ENCODE peak calls at places on chromosomes 7 and 10, in seven cellular contexts. One of them, this sample, is unnamed.

GRCh38 chr7:138324905-138325304 is 135.2 kb upstream of the TRIM24 start:
- DNase-seq in PC-9: no peak
- DNase-seq in mammary epithelial cell: no peak
- DNase-seq in psoas muscle: no peak
- DNase-seq in lower lobe of right lung: no peak
- DNase-seq in adrenal gland: no peak
- DNase-seq in MM.1S: no peak
- DNase-seq in this sample: no peak

GRCh38 chr7:150450491-150450992 is at the start of gene GIMAP8:
- DNase-seq in adrenal gland: peak
- DNase-seq in PC-9: no peak
- DNase-seq in lower lobe of right lung: peak
- DNase-seq in psoas muscle: peak
- DNase-seq in MM.1S: no peak
- DNase-seq in mammary epithelial cell: no peak
- DNase-seq in this sample: no peak

GRCh38 chr7:2802504-2803341 is 41.4 kb downstream of the GNA12 start:
- DNase-seq in MM.1S: no peak
- DNase-seq in lower lobe of right lung: no peak
- DNase-seq in adrenal gland: no peak
- DNase-seq in mammary epithelial cell: no peak
- DNase-seq in psoas muscle: no peak
- DNase-seq in PC-9: peak
- DNase-seq in this sample: peak

GRCh38 chr10:60795465-60796202 is 17.4 kb downstream of the CDK1 start:
- DNase-seq in psoas muscle: no peak
- DNase-seq in mammary epithelial cell: no peak
- DNase-seq in PC-9: no peak
- DNase-seq in lower lobe of right lung: no peak
- DNase-seq in MM.1S: no peak
- DNase-seq in adrenal gland: no peak
- DNase-seq in this sample: no peak

GRCh38 chr7:81684513-81685262 is 85.2 kb downstream of the HGF start:
- DNase-seq in MM.1S: no peak
- DNase-seq in mammary epithelial cell: peak
- DNase-seq in psoas muscle: peak
- DNase-seq in adrenal gland: peak
- DNase-seq in lower lobe of right lung: peak
- DNase-seq in PC-9: peak
- DNase-seq in this sample: peak

GRCh38 chr7:55086413-55087201 is 67.8 kb downstream of the EGFR start:
- DNase-seq in PC-9: peak
- DNase-seq in mammary epithelial cell: peak
- DNase-seq in lower lobe of right lung: no peak
- DNase-seq in MM.1S: no peak
- DNase-seq in adrenal gland: peak
- DNase-seq in psoas muscle: no peak
- DNase-seq in this sample: peak

GRCh38 chr10:93440591-93441012 is 41.5 kb downstream of the MYOF start:
- DNase-seq in lower lobe of right lung: no peak
- DNase-seq in PC-9: no peak
- DNase-seq in mammary epithelial cell: no peak
- DNase-seq in MM.1S: no peak
- DNase-seq in psoas muscle: no peak
- DNase-seq in adrenal gland: peak
- DNase-seq in this sample: peak

GRCh38 chr10:114571316-114571999 is 86.6 kb downstream of the ABLIM1 start:
- DNase-seq in lower lobe of right lung: no peak
- DNase-seq in PC-9: no peak
- DNase-seq in MM.1S: no peak
- DNase-seq in mammary epithelial cell: no peak
- DNase-seq in psoas muscle: no peak
- DNase-seq in adrenal gland: peak
- DNase-seq in this sample: no peak

GRCh38 chr7:6533893-6534804 is 17.1 kb downstream of the GRID2IP start:
- DNase-seq in MM.1S: peak
- DNase-seq in mammary epithelial cell: no peak
- DNase-seq in adrenal gland: no peak
- DNase-seq in PC-9: no peak
- DNase-seq in lower lobe of right lung: no peak
- DNase-seq in psoas muscle: no peak
- DNase-seq in this sample: no peak

GRCh38 chr10:115093286-115093775 is at the start of gene ATRNL1:
- DNase-seq in lower lobe of right lung: no peak
- DNase-seq in psoas muscle: peak
- DNase-seq in MM.1S: peak
- DNase-seq in adrenal gland: peak
- DNase-seq in mammary epithelial cell: peak
- DNase-seq in PC-9: peak
- DNase-seq in this sample: peak

GRCh38 chr10:86003201-86003621 is 363.4 kb downstream of the GRID1 start:
- DNase-seq in adrenal gland: no peak
- DNase-seq in mammary epithelial cell: no peak
- DNase-seq in lower lobe of right lung: no peak
- DNase-seq in psoas muscle: no peak
- DNase-seq in PC-9: no peak
- DNase-seq in MM.1S: no peak
- DNase-seq in this sample: no peak

GRCh38 chr10:36182059-36182654 is 540.1 kb upstream of the FZD8 start:
- DNase-seq in lower lobe of right lung: no peak
- DNase-seq in adrenal gland: peak
- DNase-seq in MM.1S: no peak
- DNase-seq in mammary epithelial cell: no peak
- DNase-seq in psoas muscle: no peak
- DNase-seq in PC-9: no peak
- DNase-seq in this sample: peak

GRCh38 chr10:74177140-74177677 is 26.2 kb downstream of the ADK start:
- DNase-seq in mammary epithelial cell: peak
- DNase-seq in adrenal gland: peak
- DNase-seq in lower lobe of right lung: peak
- DNase-seq in PC-9: peak
- DNase-seq in psoas muscle: peak
- DNase-seq in MM.1S: no peak
- DNase-seq in this sample: no peak

GRCh38 chr10:75418287-75418686 is 13.1 kb upstream of the LRMDA start:
- DNase-seq in lower lobe of right lung: no peak
- DNase-seq in psoas muscle: no peak
- DNase-seq in PC-9: no peak
- DNase-seq in mammary epithelial cell: no peak
- DNase-seq in MM.1S: no peak
- DNase-seq in adrenal gland: no peak
- DNase-seq in this sample: no peak

GRCh38 chr7:91089382-91089963 is 174.8 kb upstream of the FZD1 start:
- DNase-seq in PC-9: peak
- DNase-seq in mammary epithelial cell: peak
- DNase-seq in lower lobe of right lung: no peak
- DNase-seq in MM.1S: peak
- DNase-seq in psoas muscle: no peak
- DNase-seq in adrenal gland: peak
- DNase-seq in this sample: peak

GRCh38 chr7:45007571-45008328 is 7.7 kb downstream of the CCM2 start:
- DNase-seq in mammary epithelial cell: no peak
- DNase-seq in psoas muscle: no peak
- DNase-seq in adrenal gland: no peak
- DNase-seq in lower lobe of right lung: no peak
- DNase-seq in PC-9: no peak
- DNase-seq in MM.1S: peak
- DNase-seq in this sample: no peak

GRCh38 chr10:103855852-103856496 is 598 bp upstream of the SH3PXD2A start:
- DNase-seq in psoas muscle: no peak
- DNase-seq in PC-9: no peak
- DNase-seq in adrenal gland: no peak
- DNase-seq in mammary epithelial cell: no peak
- DNase-seq in lower lobe of right lung: no peak
- DNase-seq in MM.1S: no peak
- DNase-seq in this sample: no peak

GRCh38 chr10:56561336-56561735 is 200.3 kb upstream of the ZWINT start:
- DNase-seq in MM.1S: no peak
- DNase-seq in psoas muscle: no peak
- DNase-seq in adrenal gland: no peak
- DNase-seq in lower lobe of right lung: no peak
- DNase-seq in PC-9: no peak
- DNase-seq in mammary epithelial cell: peak
- DNase-seq in this sample: no peak

GRCh38 chr10:7886056-7886455 is 67.8 kb downstream of the TAF3 start:
- DNase-seq in lower lobe of right lung: no peak
- DNase-seq in MM.1S: no peak
- DNase-seq in PC-9: peak
- DNase-seq in adrenal gland: no peak
- DNase-seq in psoas muscle: no peak
- DNase-seq in mammary epithelial cell: peak
- DNase-seq in this sample: no peak

GRCh38 chr7:158035343-158035742 is 552.3 kb downstream of the PTPRN2 start:
- DNase-seq in mammary epithelial cell: no peak
- DNase-seq in psoas muscle: no peak
- DNase-seq in lower lobe of right lung: no peak
- DNase-seq in PC-9: no peak
- DNase-seq in adrenal gland: no peak
- DNase-seq in MM.1S: no peak
- DNase-seq in this sample: no peak

DNA sequence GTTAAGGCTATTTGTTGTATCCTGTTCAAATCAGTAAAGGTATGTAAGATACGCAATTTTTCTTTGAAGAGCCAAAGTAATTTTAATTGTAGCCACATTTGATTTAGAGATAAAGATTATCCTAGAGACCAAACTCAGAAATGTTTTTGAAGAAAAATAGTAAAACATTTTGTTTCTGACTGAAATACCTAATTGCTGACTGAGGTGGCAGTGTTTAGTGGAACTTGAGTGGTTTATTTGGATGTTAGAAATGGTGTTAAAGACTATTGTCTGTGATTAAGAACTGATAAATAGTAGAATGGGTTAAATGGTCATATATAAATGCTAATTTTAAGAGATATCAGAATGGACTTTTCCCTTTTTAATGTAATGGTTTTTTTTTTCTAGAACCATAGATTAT is 15.3 kb downstream of the EDRF1 start:
- DNase-seq in psoas muscle: no peak
- DNase-seq in adrenal gland: no peak
- DNase-seq in PC-9: no peak
- DNase-seq in mammary epithelial cell: no peak
- DNase-seq in MM.1S: no peak
- DNase-seq in lower lobe of right lung: no peak
- DNase-seq in this sample: no peak
- TF ChIP-seq CTCF in psoas muscle: no peak
- TF ChIP-seq CTCF in adrenal gland: no peak
- TF ChIP-seq CTCF in PC-9: peak
- TF ChIP-seq CTCF in mammary epithelial cell: no peak
- TF ChIP-seq CTCF in MM.1S: no peak
- TF ChIP-seq CTCF in lower lobe of right lung: no peak
- TF ChIP-seq CTCF in this sample: no peak

DNA sequence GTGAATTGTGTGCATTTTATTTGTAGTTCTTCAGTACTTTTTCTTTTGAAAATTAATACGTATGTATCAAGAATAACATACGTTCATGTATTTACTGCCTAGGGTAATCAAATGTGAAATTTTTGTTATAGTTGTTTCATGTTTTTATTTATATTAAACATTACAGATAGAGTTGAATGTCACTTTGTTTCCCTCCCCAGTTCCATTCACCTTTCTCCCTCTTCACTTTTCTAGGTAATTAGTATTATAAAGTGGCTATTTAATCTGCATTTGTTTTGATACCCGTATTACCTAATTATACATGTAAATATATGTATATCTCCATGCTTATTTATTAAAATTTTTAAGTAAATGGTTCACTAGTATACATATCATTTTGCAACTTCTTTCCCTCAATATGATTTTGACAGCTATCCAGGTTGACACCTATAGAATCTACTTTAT is 1.3 kb upstream of the KLF14 start:
- DNase-seq in lower lobe of right lung: no peak
- DNase-seq in MM.1S: no peak
- DNase-seq in mammary epithelial cell: no peak
- DNase-seq in psoas muscle: no peak
- DNase-seq in adrenal gland: no peak
- DNase-seq in PC-9: no peak
- DNase-seq in this sample: no peak
- H3K4me3 ChIP-seq in lower lobe of right lung: no peak
- H3K4me3 ChIP-seq in MM.1S: peak
- H3K4me3 ChIP-seq in mammary epithelial cell: no peak
- H3K4me3 ChIP-seq in psoas muscle: peak
- H3K4me3 ChIP-seq in adrenal gland: no peak
- H3K4me3 ChIP-seq in PC-9: peak
- H3K4me3 ChIP-seq in this sample: no peak

GRCh38 chr7:131688738-131689661 is 132.6 kb upstream of the PODXL start:
- DNase-seq in adrenal gland: peak
- DNase-seq in MM.1S: peak
- DNase-seq in mammary epithelial cell: peak
- DNase-seq in lower lobe of right lung: no peak
- DNase-seq in psoas muscle: peak
- DNase-seq in PC-9: peak
- DNase-seq in this sample: peak

GRCh38 chr7:131683536-131684125 is 127.2 kb upstream of the PODXL start:
- DNase-seq in PC-9: no peak
- DNase-seq in psoas muscle: no peak
- DNase-seq in mammary epithelial cell: no peak
- DNase-seq in lower lobe of right lung: no peak
- DNase-seq in MM.1S: peak
- DNase-seq in adrenal gland: no peak
- DNase-seq in this sample: no peak

GRCh38 chr7:131687296-131687695 is 130.9 kb upstream of the PODXL start:
- DNase-seq in psoas muscle: no peak
- DNase-seq in PC-9: no peak
- DNase-seq in lower lobe of right lung: no peak
- DNase-seq in MM.1S: no peak
- DNase-seq in mammary epithelial cell: no peak
- DNase-seq in adrenal gland: no peak
- DNase-seq in this sample: no peak

GRCh38 chr7:131689662-131690234 is 133.3 kb upstream of the PODXL start:
- DNase-seq in PC-9: no peak
- DNase-seq in psoas muscle: no peak
- DNase-seq in adrenal gland: no peak
- DNase-seq in MM.1S: no peak
- DNase-seq in mammary epithelial cell: no peak
- DNase-seq in lower lobe of right lung: no peak
- DNase-seq in this sample: no peak

GRCh38 chr7:131686833-131687232 is 130.4 kb upstream of the PODXL start:
- DNase-seq in PC-9: no peak
- DNase-seq in adrenal gland: no peak
- DNase-seq in psoas muscle: no peak
- DNase-seq in lower lobe of right lung: no peak
- DNase-seq in MM.1S: no peak
- DNase-seq in mammary epithelial cell: no peak
- DNase-seq in this sample: no peak
- TF ChIP-seq CTCF in PC-9: no peak
- TF ChIP-seq CTCF in adrenal gland: no peak
- TF ChIP-seq CTCF in psoas muscle: no peak
- TF ChIP-seq CTCF in lower lobe of right lung: no peak
- TF ChIP-seq CTCF in MM.1S: no peak
- TF ChIP-seq CTCF in mammary epithelial cell: no peak
- TF ChIP-seq CTCF in this sample: no peak

DNA sequence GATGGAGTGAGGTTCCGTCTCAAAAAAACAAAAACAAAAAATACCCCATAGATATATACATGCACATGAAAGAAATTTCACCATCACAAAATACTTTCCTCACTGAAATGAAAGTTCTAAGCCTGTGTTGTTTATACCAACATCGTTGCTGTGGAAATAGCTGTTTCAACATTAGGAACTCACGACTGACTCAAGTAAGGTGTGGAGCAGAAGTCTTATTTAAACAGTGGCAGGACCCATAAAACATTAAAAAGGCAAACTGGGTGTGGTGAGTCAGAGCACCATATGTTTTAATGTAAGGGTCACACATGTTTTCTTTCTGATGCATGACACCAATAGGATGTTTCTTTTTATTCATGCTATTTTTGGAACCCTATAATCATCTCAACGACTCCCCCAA is 48.3 kb downstream of the BAIAP2L1 start:
- DNase-seq in adrenal gland: no peak
- DNase-seq in MM.1S: no peak
- DNase-seq in psoas muscle: no peak
- DNase-seq in lower lobe of right lung: no peak
- DNase-seq in PC-9: peak
- DNase-seq in mammary epithelial cell: peak
- DNase-seq in this sample: peak
- H3K4me3 ChIP-seq in adrenal gland: no peak
- H3K4me3 ChIP-seq in MM.1S: no peak
- H3K4me3 ChIP-seq in psoas muscle: no peak
- H3K4me3 ChIP-seq in lower lobe of right lung: no peak
- H3K4me3 ChIP-seq in PC-9: peak
- H3K4me3 ChIP-seq in mammary epithelial cell: no peak
- H3K4me3 ChIP-seq in this sample: no peak

This sample was measured in fibroblast of villous mesenchyme.